ENCODE peak calls at places on chromosomes 4 and X, in eight cellular contexts. G, O, I, A, N, U, B and C are unnamed samples.

GRCh38 chr4:59484948-59485347 is 1715.2 kb upstream of the ADGRL3 start:
- DNase-seq in U (no peak), G (no peak), O (no peak), N (no peak), A (no peak), I (no peak), B (no peak), C (no peak)

GRCh38 chrX:40468033-40468979 is 112.5 kb upstream of the ATP6AP2 start:
- DNase-seq in B (peak; percentile 72), U (no peak), I (peak; percentile 81), A (peak; percentile 27), N (no peak), O (peak; percentile 54), G (no peak), C (peak; percentile 36)

GRCh38 chr4:8701101-8702019 is 108.8 kb downstream of the CPZ start:
- DNase-seq in G (no peak), N (no peak), I (no peak), U (no peak), O (no peak), A (no peak), B (no peak), C (no peak)

GRCh38 chr4:127203561-127204260 is 429.0 kb upstream of the INTU start:
- DNase-seq in O (no peak), B (no peak), I (peak; percentile 25), U (no peak), G (no peak), A (no peak), N (no peak), C (peak; percentile 78)

GRCh38 chr4:182212211-182212761 is 30.9 kb upstream of the TENM3 start:
- DNase-seq in G (no peak), O (peak; percentile 53), N (no peak), U (peak; percentile 40), B (peak; percentile 69), A (no peak), I (peak; percentile 29), C (peak; percentile 59)

GRCh38 chr4:153234923-153235322 is 30.7 kb downstream of the TRIM2 start:
- DNase-seq in G (no peak), I (peak; percentile 53), N (peak; percentile 73), A (no peak), U (no peak), B (no peak), O (no peak), C (peak; percentile 78)

GRCh38 chr4:148327683-148328082 is 114.5 kb downstream of the NR3C2 start:
- DNase-seq in N (no peak), B (no peak), G (no peak), U (no peak), I (no peak), O (no peak), A (no peak), C (no peak)

GRCh38 chr4:139743027-139743426 is 77.4 kb downstream of the MGST2 start:
- DNase-seq in A (no peak), N (no peak), U (no peak), G (no peak), B (no peak), I (no peak), O (peak; percentile 24), C (no peak)

GRCh38 chr4:26020896-26021295 is 106.9 kb downstream of the SMIM20 start:
- DNase-seq in N (no peak), U (no peak), I (peak; percentile 43), B (no peak), G (no peak), A (no peak), O (no peak), C (peak; percentile 91)

GRCh38 chrX:39955621-39956020 is 142.1 kb downstream of the BCOR start:
- DNase-seq in N (no peak), A (no peak), U (no peak), B (peak; percentile 23), O (no peak), I (no peak), G (no peak), C (no peak)

GRCh38 chr4:128285085-128286023 is 2.3 kb downstream of the PGRMC2 start:
- DNase-seq in G (no peak), N (no peak), U (no peak), O (no peak), I (peak; percentile 42), A (no peak), B (no peak), C (peak; percentile 56)

GRCh38 chr4:1661695-1662094 is 22.4 kb downstream of the FAM53A start:
- DNase-seq in I (no peak), A (no peak), O (no peak), B (no peak), N (no peak), G (no peak), U (no peak), C (no peak)

GRCh38 chr4:7334521-7335275 is 100.0 kb downstream of the PSAPL1 start:
- DNase-seq in U (no peak), B (no peak), A (no peak), O (no peak), I (no peak), N (no peak), G (no peak), C (no peak)

GRCh38 chr4:6782147-6782845 is at the start of gene KIAA0232:
- DNase-seq in A (peak; percentile 95), O (peak; percentile 91), G (peak; percentile 93), B (peak; percentile 98), N (peak; percentile 45), I (peak; percentile 97), U (peak; percentile 93), C (peak; percentile 93)

GRCh38 chr4:57044279-57044678 is 65.6 kb downstream of the POLR2B start:
- DNase-seq in A (no peak), B (no peak), N (peak; percentile 88), U (no peak), G (no peak), I (no peak), O (no peak), C (no peak)

GRCh38 chr4:88526221-88526815 is 2.7 kb upstream of the PYURF start:
- DNase-seq in A (no peak), U (no peak), N (no peak), B (no peak), O (no peak), I (no peak), G (no peak), C (no peak)
- TF ChIP-seq CTCF in A (no peak), U (peak; percentile 31), N (no peak), B (peak; percentile 30), O (peak; percentile 1), I (no peak), G (no peak), C (peak; percentile 5)

GRCh38 chrX:11111038-11111851 is at the start of gene HCCS:
- DNase-seq in A (peak; percentile 83), N (no peak), O (peak; percentile 85), I (peak; percentile 84), G (peak; percentile 57), U (peak; percentile 83), B (peak; percentile 83), C (peak; percentile 71)
- TF ChIP-seq CTCF in A (no peak), N (no peak), O (no peak), I (no peak), G (no peak), U (no peak), B (no peak), C (no peak)

DNA sequence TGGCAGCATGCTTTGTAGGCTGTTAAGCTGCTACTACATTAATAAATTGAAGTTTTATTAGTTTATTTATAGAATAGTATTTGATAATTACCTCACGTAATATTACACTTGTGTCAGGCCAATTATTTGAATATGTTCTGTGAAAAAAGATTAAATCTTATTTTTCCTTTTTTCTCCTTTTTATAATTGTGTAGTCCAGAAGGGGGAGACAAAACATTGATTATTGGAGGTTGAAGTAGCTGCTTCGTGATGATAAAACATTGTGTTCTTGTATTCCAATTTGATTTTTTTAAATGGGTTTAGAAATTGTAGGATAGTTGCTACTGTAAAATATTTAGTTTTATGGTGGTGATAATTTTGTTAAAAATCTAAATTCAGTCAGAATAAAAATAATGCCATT is 85.7 kb downstream of the DIAPH2 start:
- DNase-seq in I (peak; percentile 31), B (peak; percentile 17), G (no peak), U (no peak), N (no peak), A (no peak), O (no peak), C (no peak)
- TF ChIP-seq CTCF in I (peak; percentile 31), B (peak; percentile 73), G (peak; percentile 68), U (peak; percentile 54), N (no peak), A (no peak), O (no peak), C (peak; percentile 31)

DNA sequence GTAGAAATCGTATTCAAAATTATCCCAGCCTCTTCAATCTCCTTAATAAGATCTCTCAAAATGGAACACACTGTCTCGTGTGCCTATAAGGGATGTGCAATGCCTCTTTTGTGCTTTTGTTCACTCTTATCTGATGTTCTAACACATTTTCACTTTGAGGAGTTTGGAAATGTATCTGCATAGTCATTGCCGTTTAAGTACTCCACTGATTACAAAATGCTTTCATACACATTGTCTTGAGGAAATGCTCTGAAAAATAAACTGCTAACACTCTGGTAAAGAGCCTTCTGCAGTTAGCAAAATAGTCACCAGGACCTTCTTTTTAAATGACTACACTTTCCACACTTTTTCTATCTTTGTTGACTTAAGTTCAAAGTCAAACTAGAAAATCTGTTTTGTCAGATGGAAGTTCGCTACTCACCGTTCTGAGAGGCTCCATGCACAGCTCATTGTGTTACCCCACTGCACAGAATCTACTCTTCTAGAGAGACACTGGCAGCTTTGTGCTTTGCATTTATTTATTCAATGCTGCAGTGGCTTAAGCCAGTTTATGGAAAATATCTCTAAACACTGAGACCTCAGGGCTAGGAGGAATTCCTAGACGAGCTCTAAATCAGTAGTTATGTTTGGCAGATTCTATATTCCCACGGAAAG is 159.0 kb downstream of the CHIC2 start:
- DNase-seq in I (peak; percentile 74), A (no peak), O (no peak), B (no peak), G (no peak), N (no peak), U (no peak), C (no peak)
- TF ChIP-seq CTCF in I (no peak), A (no peak), O (no peak), B (no peak), G (no peak), N (no peak), U (no peak), C (no peak)

GRCh38 chrX:43949669-43950068 is 23.5 kb downstream of the NDP start:
- DNase-seq in N (no peak), O (no peak), U (peak; percentile 16), G (no peak), A (no peak), B (peak; percentile 78), I (no peak), C (no peak)
- TF ChIP-seq CTCF in N (no peak), O (peak; percentile 6), U (peak; percentile 27), G (peak; percentile 32), A (no peak), B (peak; percentile 55), I (peak; percentile 32), C (peak; percentile 12)

GRCh38 chr4:125762537-125762936 is 447.8 kb downstream of the FAT4 start:
- DNase-seq in B (no peak), U (no peak), O (no peak), A (no peak), G (no peak), I (no peak), N (no peak), C (no peak)
- TF ChIP-seq CTCF in B (peak; percentile 42), U (no peak), O (no peak), A (no peak), G (no peak), I (peak; percentile 22), N (peak; percentile 25), C (no peak)

DNA sequence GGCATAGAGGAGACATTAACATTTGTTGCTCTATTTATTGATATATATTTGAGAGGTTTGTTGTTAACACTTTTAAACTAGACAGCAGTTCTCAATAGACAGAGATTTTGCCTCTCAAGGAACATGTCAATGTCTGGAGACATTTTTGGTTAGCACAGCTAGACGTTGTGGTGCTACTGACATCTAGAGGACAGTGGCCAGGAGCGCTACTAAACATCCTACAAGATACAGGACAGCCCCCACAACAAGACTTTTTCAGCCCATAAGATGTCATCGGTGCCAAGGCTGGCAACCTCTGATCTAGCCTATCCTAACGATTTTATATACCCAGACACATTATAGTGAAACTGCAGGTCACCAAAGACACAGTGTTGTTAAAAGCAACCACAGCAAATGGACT is 18.4 kb upstream of the CTSO start:
- DNase-seq in N (no peak), U (no peak), G (no peak), A (no peak), O (no peak), B (peak; percentile 53), I (peak; percentile 57), C (no peak)
- TF ChIP-seq CTCF in N (peak; percentile 45), U (peak; percentile 27), G (no peak), A (no peak), O (no peak), B (peak; percentile 60), I (peak; percentile 54), C (peak; percentile 51)